ENCODE peak calls at places on chromosomes 2 and 18, in five cellular contexts. Y is hippocampal formation, T is AG10803, O is left colon, N is HFFc6. F is an unnamed sample.

GRCh38 chr18:11994346-11994707 is 13.0 kb downstream of the IMPA2 start:
- DNase-seq in Y (no peak), N (peak), O (peak), T (peak), F (peak)

GRCh38 chr2:239166201-239166834 is 234.5 kb downstream of the HDAC4 start:
- DNase-seq in T (no peak), N (no peak), Y (no peak), O (peak), F (no peak)

GRCh38 chr2:167293172-167293781 is 405.0 kb downstream of the XIRP2 start:
- DNase-seq in T (no peak), O (peak), N (no peak), Y (peak), F (peak)

GRCh38 chr2:210938228-210938627 is 381.8 kb downstream of the CPS1 start:
- DNase-seq in Y (no peak), O (no peak), T (no peak), N (no peak), F (peak)

GRCh38 chr2:8281950-8282857 is 399.7 kb upstream of the ID2 start:
- DNase-seq in T (no peak), Y (no peak), O (peak), N (no peak), F (no peak)

GRCh38 chr2:104793971-104794370 is 59.9 kb upstream of the POU3F3 start:
- DNase-seq in T (peak), O (no peak), Y (no peak), N (no peak), F (no peak)

GRCh38 chr2:203802277-203803045 is 65.1 kb upstream of the CTLA4 start:
- DNase-seq in Y (no peak), T (peak), O (no peak), N (peak), F (peak)

GRCh38 chr2:215528555-215528954 is 92.7 kb upstream of the FN1 start:
- DNase-seq in O (no peak), T (peak), N (peak), Y (no peak), F (peak)

GRCh38 chr2:47029737-47030524 is 114.3 kb upstream of the MCFD2 start:
- DNase-seq in T (no peak), N (peak), Y (no peak), O (no peak), F (no peak)

GRCh38 chr2:112149866-112150435 is 11.8 kb downstream of the FBLN7 start:
- DNase-seq in T (no peak), O (peak), Y (no peak), N (no peak), F (no peak)

GRCh38 chr2:660477-661214 is 16.6 kb downstream of the TMEM18 start:
- DNase-seq in O (no peak), Y (no peak), T (no peak), N (no peak), F (no peak)

GRCh38 chr2:63066838-63067237 is 16.2 kb downstream of the OTX1 start:
- DNase-seq in Y (no peak), O (no peak), T (no peak), N (no peak), F (no peak)

GRCh38 chr18:14922965-14923565 is 175.1 kb downstream of the ANKRD30B start:
- DNase-seq in T (no peak), O (no peak), Y (no peak), N (no peak), F (no peak)

GRCh38 chr18:59518705-59519104 is 159.6 kb upstream of the LMAN1 start:
- DNase-seq in T (no peak), N (no peak), O (no peak), Y (no peak), F (peak)

GRCh38 chr2:237236188-237236587 is 150.5 kb downstream of the COPS8 start:
- DNase-seq in N (peak), O (no peak), Y (no peak), T (peak), F (no peak)

GRCh38 chr2:232980683-232981082 is 32.4 kb downstream of the NGEF start:
- DNase-seq in N (peak), O (no peak), Y (no peak), T (no peak), F (no peak)

GRCh38 chr2:239293450-239294430 is 107.1 kb downstream of the HDAC4 start:
- DNase-seq in O (peak), T (no peak), Y (no peak), N (no peak), F (no peak)

GRCh38 chr2:151765760-151766159 is 31.5 kb upstream of the NEB start:
- DNase-seq in Y (no peak), T (no peak), N (no peak), O (no peak), F (no peak)

GRCh38 chr2:200993097-200993496 is 29.6 kb upstream of the ORC2 start:
- DNase-seq in Y (no peak), O (no peak), T (peak), N (peak), F (peak)

GRCh38 chr2:64062840-64063239 is 43.6 kb upstream of the VPS54 start:
- DNase-seq in O (no peak), N (peak), Y (no peak), T (peak), F (peak)

GRCh38 chr18:1014951-1015627 is 110.4 kb downstream of the ADCYAP1 start:
- DNase-seq in O (no peak), N (no peak), Y (no peak), T (peak), F (peak)

GRCh38 chr2:241289597-241289996 is 25.9 kb downstream of the HDLBP start:
- DNase-seq in Y (no peak), N (no peak), T (no peak), O (no peak), F (no peak)

GRCh38 chr18:36633961-36634412 is 194.8 kb downstream of the TPGS2 start:
- DNase-seq in O (no peak), Y (no peak), N (no peak), T (no peak), F (no peak)

GRCh38 chr2:166180951-166181812 is 53.4 kb upstream of the SCN1A start:
- DNase-seq in O (no peak), N (peak), T (peak), Y (peak), F (peak)

GRCh38 chr2:178589337-178589736 is 109.1 kb downstream of the PLEKHA3 start:
- DNase-seq in Y (no peak), N (no peak), T (no peak), O (no peak), F (no peak)

GRCh38 chr2:239507576-239508258 is 106.9 kb upstream of the HDAC4 start:
- DNase-seq in O (no peak), T (no peak), N (no peak), Y (no peak), F (no peak)

GRCh38 chr2:10498525-10499274 is 50.6 kb upstream of the ODC1 start:
- DNase-seq in T (no peak), Y (no peak), N (no peak), O (no peak), F (no peak)

GRCh38 chr2:81545626-81546025 is 1241.1 kb upstream of the LRRTM1 start:
- DNase-seq in O (no peak), T (no peak), N (no peak), Y (no peak), F (no peak)

GRCh38 chr2:205769494-205769848 is 87.2 kb downstream of the NRP2 start:
- DNase-seq in Y (no peak), T (peak), N (peak), O (no peak), F (peak)

GRCh38 chr2:47225061-47225783 is 70.1 kb upstream of the STPG4 start:
- DNase-seq in Y (no peak), O (peak), T (peak), N (peak), F (peak)

GRCh38 chr2:214465386-214466146 is 54.7 kb downstream of the VWC2L start:
- DNase-seq in N (peak), Y (no peak), T (peak), O (no peak), F (no peak)

F was measured in fibroblast of the aortic adventitia.